ENCODE peak calls at places on chromosomes 7 and 10, in four cellular contexts. One of them, this sample, is unnamed.

GRCh38 chr10:72123616-72124015 is 35.3 kb upstream of the SPOCK2 start:
- DNase-seq in breast epithelium: no peak
- DNase-seq in HCT116: no peak
- DNase-seq in transverse colon: no peak
- DNase-seq in this sample: no peak

GRCh38 chr10:100737359-100738054 is 7.9 kb upstream of the PAX2 start:
- DNase-seq in breast epithelium: no peak
- DNase-seq in HCT116: no peak
- DNase-seq in transverse colon: no peak
- DNase-seq in this sample: no peak

GRCh38 chr10:34638405-34639054 is 176.6 kb downstream of the PARD3 start:
- DNase-seq in breast epithelium: peak
- DNase-seq in HCT116: peak
- DNase-seq in transverse colon: peak
- DNase-seq in this sample: peak

GRCh38 chr10:78656815-78657621 is 411.7 kb upstream of the ZMIZ1 start:
- DNase-seq in breast epithelium: no peak
- DNase-seq in HCT116: no peak
- DNase-seq in transverse colon: no peak
- DNase-seq in this sample: peak

GRCh38 chr7:108525327-108525984 is 479 bp downstream of the PNPLA8 start:
- DNase-seq in breast epithelium: no peak
- DNase-seq in HCT116: peak
- DNase-seq in transverse colon: no peak
- DNase-seq in this sample: no peak

GRCh38 chr10:100516847-100517246 is 2.8 kb downstream of the SEC31B start:
- DNase-seq in breast epithelium: no peak
- DNase-seq in HCT116: no peak
- DNase-seq in transverse colon: no peak
- DNase-seq in this sample: no peak

GRCh38 chr7:140645166-140645565 is 4.6 kb upstream of the DENND2A start:
- DNase-seq in breast epithelium: no peak
- DNase-seq in HCT116: no peak
- DNase-seq in transverse colon: no peak
- DNase-seq in this sample: peak

GRCh38 chr10:133379152-133379800 is at the start of gene PAOX:
- DNase-seq in breast epithelium: no peak
- DNase-seq in HCT116: no peak
- DNase-seq in transverse colon: peak
- DNase-seq in this sample: peak

GRCh38 chr7:112501958-112502503 is 21.2 kb downstream of the LSMEM1 start:
- DNase-seq in breast epithelium: no peak
- DNase-seq in HCT116: no peak
- DNase-seq in transverse colon: no peak
- DNase-seq in this sample: no peak

DNA sequence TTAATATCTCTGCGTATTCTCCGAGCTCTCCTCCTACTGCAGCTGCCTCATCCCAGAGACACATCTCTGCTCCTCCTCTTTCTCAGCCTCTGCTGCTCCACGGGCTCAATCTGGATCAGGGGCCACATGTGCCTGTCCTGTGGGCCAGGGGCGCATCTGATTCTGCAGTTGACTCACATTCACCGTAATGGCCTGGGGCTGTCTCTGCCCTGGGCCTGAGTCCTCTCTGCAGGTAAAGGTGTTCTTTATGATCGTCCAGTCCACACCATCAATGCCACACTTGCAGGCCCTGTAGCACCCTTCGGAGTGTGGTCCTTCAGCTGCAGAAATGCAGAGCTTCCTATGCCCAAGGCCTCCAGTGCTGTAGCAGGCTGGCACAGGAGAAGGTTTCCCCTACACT is 154.5 kb downstream of the OAT start:
- DNase-seq in breast epithelium: no peak
- DNase-seq in HCT116: no peak
- DNase-seq in transverse colon: no peak
- DNase-seq in this sample: no peak
- TF ChIP-seq CTCF in breast epithelium: no peak
- TF ChIP-seq CTCF in HCT116: no peak
- TF ChIP-seq CTCF in transverse colon: no peak
- TF ChIP-seq CTCF in this sample: no peak

GRCh38 chr10:33006342-33006887 is 48.4 kb upstream of the ITGB1 start:
- DNase-seq in breast epithelium: no peak
- DNase-seq in HCT116: no peak
- DNase-seq in transverse colon: no peak
- DNase-seq in this sample: peak
- H3K4me3 ChIP-seq in breast epithelium: no peak
- H3K4me3 ChIP-seq in HCT116: no peak
- H3K4me3 ChIP-seq in transverse colon: no peak
- H3K4me3 ChIP-seq in this sample: no peak

GRCh38 chr7:54877683-54878082 is 118.7 kb upstream of the SEC61G start:
- DNase-seq in breast epithelium: no peak
- DNase-seq in HCT116: peak
- DNase-seq in transverse colon: no peak
- DNase-seq in this sample: no peak
- TF ChIP-seq CTCF in breast epithelium: no peak
- TF ChIP-seq CTCF in HCT116: peak
- TF ChIP-seq CTCF in transverse colon: peak
- TF ChIP-seq CTCF in this sample: peak

GRCh38 chr10:96697026-96697425 is 23.3 kb downstream of the PIK3AP1 start:
- DNase-seq in breast epithelium: no peak
- DNase-seq in HCT116: no peak
- DNase-seq in transverse colon: no peak
- DNase-seq in this sample: no peak
- H3K4me3 ChIP-seq in breast epithelium: no peak
- H3K4me3 ChIP-seq in HCT116: no peak
- H3K4me3 ChIP-seq in transverse colon: no peak
- H3K4me3 ChIP-seq in this sample: no peak

DNA sequence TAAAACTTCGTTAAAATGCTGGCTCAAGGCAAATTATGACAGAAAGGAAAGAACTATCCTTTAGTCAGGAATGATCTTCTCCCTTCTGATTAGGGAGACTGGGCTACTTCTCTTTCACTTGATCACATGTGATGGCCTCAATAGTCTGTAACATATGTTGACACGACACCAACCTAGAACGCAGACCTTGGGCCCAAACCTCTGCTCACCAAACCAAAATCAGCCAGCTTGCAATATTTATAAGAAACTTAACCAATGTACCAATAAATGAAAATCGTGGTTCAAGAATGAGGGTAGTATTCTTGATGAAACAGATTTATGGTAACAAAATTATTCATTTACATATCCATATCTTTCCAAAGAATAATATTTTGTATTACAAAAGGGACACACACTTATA is 361.6 kb downstream of the SORCS1 start:
- DNase-seq in breast epithelium: no peak
- DNase-seq in HCT116: no peak
- DNase-seq in transverse colon: no peak
- DNase-seq in this sample: no peak
- TF ChIP-seq CTCF in breast epithelium: no peak
- TF ChIP-seq CTCF in HCT116: no peak
- TF ChIP-seq CTCF in transverse colon: no peak
- TF ChIP-seq CTCF in this sample: no peak